ENCODE peak calls at places on chromosomes 5 and 9, in four cellular contexts. One of them, this sample, is unnamed.
A peak's percentile ranks its signal among the peaks of the same experiment; 100 is the strongest.

GRCh38 chr5:9212605-9213004 is 333.3 kb downstream of the SEMA5A start:
- DNase-seq in psoas muscle: no peak
- DNase-seq in dorsolateral prefrontal cortex: no peak
- DNase-seq in fibroblast of the aortic adventitia: no peak
- DNase-seq in this sample: no peak

GRCh38 chr9:86732514-86732913 is 214.8 kb downstream of the GAS1 start:
- DNase-seq in psoas muscle: peak; percentile 41
- DNase-seq in dorsolateral prefrontal cortex: no peak
- DNase-seq in fibroblast of the aortic adventitia: peak; percentile 98
- DNase-seq in this sample: peak; percentile 69

GRCh38 chr5:42005561-42006153 is 80.6 kb downstream of the FBXO4 start:
- DNase-seq in psoas muscle: no peak
- DNase-seq in dorsolateral prefrontal cortex: no peak
- DNase-seq in fibroblast of the aortic adventitia: peak; percentile 47
- DNase-seq in this sample: no peak

GRCh38 chr5:45410304-45410995 is 285.7 kb downstream of the HCN1 start:
- DNase-seq in psoas muscle: no peak
- DNase-seq in dorsolateral prefrontal cortex: no peak
- DNase-seq in fibroblast of the aortic adventitia: no peak
- DNase-seq in this sample: no peak

GRCh38 chr5:181223729-181224389 is 778 bp downstream of the TRIM41 start:
- DNase-seq in psoas muscle: peak; percentile 67
- DNase-seq in dorsolateral prefrontal cortex: no peak
- DNase-seq in fibroblast of the aortic adventitia: no peak
- DNase-seq in this sample: no peak

GRCh38 chr9:131095666-131096489 is 453 bp upstream of the AIF1L start:
- DNase-seq in psoas muscle: no peak
- DNase-seq in dorsolateral prefrontal cortex: peak; percentile 67
- DNase-seq in fibroblast of the aortic adventitia: no peak
- DNase-seq in this sample: no peak

GRCh38 chr9:128282500-128282899 is 6.4 kb downstream of the SWI5 start:
- DNase-seq in psoas muscle: no peak
- DNase-seq in dorsolateral prefrontal cortex: no peak
- DNase-seq in fibroblast of the aortic adventitia: peak; percentile 50
- DNase-seq in this sample: peak; percentile 73

GRCh38 chr9:108093773-108094675 is 604.5 kb upstream of the KLF4 start:
- DNase-seq in psoas muscle: no peak
- DNase-seq in dorsolateral prefrontal cortex: no peak
- DNase-seq in fibroblast of the aortic adventitia: peak; percentile 56
- DNase-seq in this sample: peak; percentile 2

GRCh38 chr9:93107151-93107824 is 11.3 kb downstream of the CARD19 start:
- DNase-seq in psoas muscle: no peak
- DNase-seq in dorsolateral prefrontal cortex: no peak
- DNase-seq in fibroblast of the aortic adventitia: no peak
- DNase-seq in this sample: no peak

GRCh38 chr5:134550271-134551214 is 25.1 kb downstream of the JADE2 start:
- DNase-seq in psoas muscle: no peak
- DNase-seq in dorsolateral prefrontal cortex: no peak
- DNase-seq in fibroblast of the aortic adventitia: peak; percentile 45
- DNase-seq in this sample: no peak

GRCh38 chr5:32474201-32474854 is 29.8 kb upstream of the ZFR start:
- DNase-seq in psoas muscle: no peak
- DNase-seq in dorsolateral prefrontal cortex: no peak
- DNase-seq in fibroblast of the aortic adventitia: no peak
- DNase-seq in this sample: no peak

GRCh38 chr5:103216137-103216536 is 42.4 kb upstream of the MACIR start:
- DNase-seq in psoas muscle: no peak
- DNase-seq in dorsolateral prefrontal cortex: no peak
- DNase-seq in fibroblast of the aortic adventitia: no peak
- DNase-seq in this sample: peak; percentile 29

GRCh38 chr5:108727154-108727638 is 20.5 kb upstream of the FER start:
- DNase-seq in psoas muscle: no peak
- DNase-seq in dorsolateral prefrontal cortex: peak; percentile 37
- DNase-seq in fibroblast of the aortic adventitia: peak; percentile 39
- DNase-seq in this sample: no peak

GRCh38 chr9:126521551-126521950 is 92.2 kb upstream of the LMX1B start:
- DNase-seq in psoas muscle: no peak
- DNase-seq in dorsolateral prefrontal cortex: no peak
- DNase-seq in fibroblast of the aortic adventitia: no peak
- DNase-seq in this sample: no peak

GRCh38 chr9:88574993-88575392 is 40.0 kb downstream of the NXNL2 start:
- DNase-seq in psoas muscle: no peak
- DNase-seq in dorsolateral prefrontal cortex: peak; percentile 50
- DNase-seq in fibroblast of the aortic adventitia: peak; percentile 52
- DNase-seq in this sample: peak; percentile 16

GRCh38 chr5:120207139-120207538 is 257.0 kb upstream of the PRR16 start:
- DNase-seq in psoas muscle: no peak
- DNase-seq in dorsolateral prefrontal cortex: no peak
- DNase-seq in fibroblast of the aortic adventitia: peak; percentile 42
- DNase-seq in this sample: no peak

GRCh38 chr5:140318778-140319177 is 15.9 kb upstream of the PFDN1 start:
- DNase-seq in psoas muscle: no peak
- DNase-seq in dorsolateral prefrontal cortex: no peak
- DNase-seq in fibroblast of the aortic adventitia: no peak
- DNase-seq in this sample: no peak

GRCh38 chr9:131999692-132000551 is 79.7 kb downstream of the MED27 start:
- DNase-seq in psoas muscle: no peak
- DNase-seq in dorsolateral prefrontal cortex: no peak
- DNase-seq in fibroblast of the aortic adventitia: peak; percentile 59
- DNase-seq in this sample: peak; percentile 80

DNA sequence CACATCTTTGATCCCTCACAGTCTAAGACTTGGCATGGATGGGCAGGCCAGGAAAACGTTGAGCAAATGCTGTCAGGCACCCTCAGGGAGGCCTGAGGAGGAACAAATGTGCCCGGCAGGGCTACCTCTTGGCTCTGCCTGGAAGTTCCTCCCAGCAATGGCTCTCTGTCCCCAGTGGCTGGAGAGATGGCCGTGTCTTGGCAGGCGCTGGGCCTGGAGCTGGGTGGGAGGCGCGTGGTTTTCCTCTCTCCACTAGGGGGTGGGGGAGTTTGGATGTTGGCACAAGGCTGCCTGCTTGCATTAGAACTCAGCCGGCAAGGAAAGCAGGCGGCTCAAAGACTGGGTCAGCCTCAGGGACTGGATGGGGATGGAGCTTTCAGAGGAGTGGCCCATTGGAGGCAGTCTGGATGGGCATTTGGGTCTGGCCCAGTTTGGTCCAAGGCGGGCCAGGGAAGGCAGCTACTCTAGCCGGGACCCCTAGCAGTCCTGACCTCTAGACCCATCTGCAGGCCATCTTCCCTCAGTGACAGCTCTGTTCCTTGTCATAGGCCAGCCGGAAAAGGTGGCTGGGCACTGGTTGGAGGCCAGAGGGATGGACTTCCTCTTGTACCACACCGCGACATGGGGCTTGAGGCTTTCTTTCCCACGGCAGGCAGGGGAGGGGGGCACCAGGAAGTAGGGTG is 68.2 kb upstream of the STC2 start:
- DNase-seq in psoas muscle: no peak
- DNase-seq in dorsolateral prefrontal cortex: peak; percentile 17
- DNase-seq in fibroblast of the aortic adventitia: no peak
- DNase-seq in this sample: no peak
- TF ChIP-seq CTCF in psoas muscle: no peak
- TF ChIP-seq CTCF in dorsolateral prefrontal cortex: no peak
- TF ChIP-seq CTCF in fibroblast of the aortic adventitia: peak; percentile 11
- TF ChIP-seq CTCF in this sample: peak; percentile 49

GRCh38 chr5:126023894-126024575 is 399.2 kb upstream of the GRAMD2B start:
- DNase-seq in psoas muscle: no peak
- DNase-seq in dorsolateral prefrontal cortex: no peak
- DNase-seq in fibroblast of the aortic adventitia: no peak
- DNase-seq in this sample: no peak
- H3K4me3 ChIP-seq in psoas muscle: no peak overlapping the region
- H3K4me3 ChIP-seq in dorsolateral prefrontal cortex: no peak overlapping the region
- H3K4me3 ChIP-seq in fibroblast of the aortic adventitia: no peak overlapping the region
- H3K4me3 ChIP-seq in this sample: no peak overlapping the region

GRCh38 chr5:178786424-178786823 is 56.0 kb upstream of the ZNF354A start:
- DNase-seq in psoas muscle: no peak
- DNase-seq in dorsolateral prefrontal cortex: no peak
- DNase-seq in fibroblast of the aortic adventitia: no peak
- DNase-seq in this sample: no peak

GRCh38 chr5:178786859-178787499 is 56.5 kb upstream of the ZNF354A start:
- DNase-seq in psoas muscle: no peak
- DNase-seq in dorsolateral prefrontal cortex: no peak
- DNase-seq in fibroblast of the aortic adventitia: peak; percentile 9
- DNase-seq in this sample: peak; percentile 87

GRCh38 chr5:178790371-178790770 is 59.9 kb upstream of the ZNF354A start:
- DNase-seq in psoas muscle: no peak
- DNase-seq in dorsolateral prefrontal cortex: no peak
- DNase-seq in fibroblast of the aortic adventitia: no peak
- DNase-seq in this sample: no peak

GRCh38 chr5:178787889-178788288 is 57.4 kb upstream of the ZNF354A start:
- DNase-seq in psoas muscle: no peak
- DNase-seq in dorsolateral prefrontal cortex: no peak
- DNase-seq in fibroblast of the aortic adventitia: no peak
- DNase-seq in this sample: no peak

DNA sequence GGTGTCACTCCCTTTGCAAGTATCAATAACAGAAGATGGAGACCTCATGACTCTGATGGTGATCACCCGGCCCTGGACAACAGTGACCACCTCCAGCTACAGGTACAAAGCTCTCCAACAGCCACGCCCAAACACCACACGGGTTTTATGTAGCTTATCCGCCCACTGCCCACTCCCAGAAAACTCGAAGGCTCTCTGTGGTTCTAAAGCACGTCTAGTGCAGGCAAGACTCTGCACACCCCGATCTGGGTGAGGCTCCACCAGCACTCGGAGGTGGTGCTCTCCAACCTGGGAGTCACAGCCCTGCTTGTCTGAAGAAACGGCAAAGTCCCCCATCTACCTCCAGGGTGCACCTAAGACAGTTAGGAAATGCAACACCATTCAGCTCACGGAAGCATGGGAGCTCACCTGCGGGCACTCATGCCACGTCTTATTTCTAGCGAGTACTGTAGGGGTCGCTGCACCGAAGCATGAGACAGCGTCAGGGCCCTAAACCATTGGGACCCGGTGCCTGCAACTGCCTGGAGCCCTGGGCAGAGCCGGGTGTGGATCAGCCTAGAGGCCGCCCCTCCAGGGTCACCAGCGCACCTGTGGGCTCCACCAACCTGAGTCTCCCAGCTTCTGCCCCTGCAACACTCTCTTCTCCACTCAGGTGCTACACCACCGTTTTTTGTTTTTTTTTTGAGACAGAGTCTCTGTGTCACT is 58.1 kb upstream of the ZNF354A start:
- DNase-seq in psoas muscle: no peak
- DNase-seq in dorsolateral prefrontal cortex: no peak
- DNase-seq in fibroblast of the aortic adventitia: no peak
- DNase-seq in this sample: no peak
- TF ChIP-seq CTCF in psoas muscle: no peak
- TF ChIP-seq CTCF in dorsolateral prefrontal cortex: no peak
- TF ChIP-seq CTCF in fibroblast of the aortic adventitia: no peak
- TF ChIP-seq CTCF in this sample: no peak

GRCh38 chr9:94638335-94639044 is 828 bp downstream of the FBP1 start:
- DNase-seq in psoas muscle: no peak
- DNase-seq in dorsolateral prefrontal cortex: no peak
- DNase-seq in fibroblast of the aortic adventitia: no peak
- DNase-seq in this sample: no peak
- H3K4me3 ChIP-seq in psoas muscle: peak overlapping the region; percentile 73
- H3K4me3 ChIP-seq in dorsolateral prefrontal cortex: peak overlapping the region; percentile 56
- H3K4me3 ChIP-seq in fibroblast of the aortic adventitia: no peak overlapping the region
- H3K4me3 ChIP-seq in this sample: no peak overlapping the region

DNA sequence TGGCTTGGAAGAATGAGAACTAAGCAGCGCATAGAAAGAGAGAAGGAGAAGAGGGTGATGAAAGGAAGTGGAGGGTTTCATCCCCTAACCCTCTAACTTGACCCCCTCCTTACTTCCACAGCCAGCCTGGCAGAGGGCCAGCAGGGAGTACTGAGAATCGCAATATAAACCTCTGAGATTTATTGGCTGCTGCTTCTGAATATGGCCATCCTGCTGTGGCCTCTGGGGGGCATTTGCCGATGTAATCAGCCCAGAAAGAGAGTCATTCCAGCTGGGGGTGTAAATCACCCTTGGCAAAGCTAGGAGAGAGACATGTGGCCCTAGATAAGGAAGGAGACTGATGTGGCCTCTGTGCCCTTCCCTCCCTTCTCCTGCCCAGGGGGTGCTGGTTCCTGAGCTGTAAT is 960 bp upstream of the GFRA3 start:
- DNase-seq in psoas muscle: no peak
- DNase-seq in dorsolateral prefrontal cortex: no peak
- DNase-seq in fibroblast of the aortic adventitia: no peak
- DNase-seq in this sample: no peak
- TF ChIP-seq CTCF in psoas muscle: no peak
- TF ChIP-seq CTCF in dorsolateral prefrontal cortex: no peak
- TF ChIP-seq CTCF in fibroblast of the aortic adventitia: peak; percentile 2
- TF ChIP-seq CTCF in this sample: peak; percentile 16

DNA sequence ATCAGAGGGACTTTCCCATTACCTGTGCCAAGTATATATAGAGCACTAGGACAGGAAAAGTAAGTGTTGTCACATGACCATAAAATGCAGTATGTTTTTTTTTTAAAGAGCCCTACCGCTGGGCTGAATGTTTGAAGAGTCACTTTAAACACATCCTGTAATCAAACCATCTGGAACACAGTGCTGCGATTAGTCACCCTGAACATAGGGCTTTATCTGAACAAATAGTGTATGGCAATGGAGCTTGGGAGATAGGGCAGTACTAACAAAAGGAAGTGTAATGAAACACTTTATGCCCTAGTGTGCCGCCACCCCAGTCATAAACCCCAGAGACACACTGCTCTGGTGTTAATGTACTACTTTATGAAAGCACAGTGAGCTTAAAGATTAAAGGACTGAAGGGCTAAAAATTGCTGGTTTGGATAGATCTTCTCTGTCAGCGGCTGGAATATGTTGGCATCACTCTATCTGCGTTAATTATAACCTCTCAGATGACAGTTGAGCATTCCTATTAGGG is 90.4 kb downstream of the ZNF608 start:
- DNase-seq in psoas muscle: no peak
- DNase-seq in dorsolateral prefrontal cortex: no peak
- DNase-seq in fibroblast of the aortic adventitia: peak; percentile 83
- DNase-seq in this sample: peak; percentile 90
- H3K4me3 ChIP-seq in psoas muscle: peak overlapping the region; percentile 50
- H3K4me3 ChIP-seq in dorsolateral prefrontal cortex: no peak overlapping the region
- H3K4me3 ChIP-seq in fibroblast of the aortic adventitia: no peak overlapping the region
- H3K4me3 ChIP-seq in this sample: peak overlapping the region; percentile 9

GRCh38 chr5:138463335-138464017 is 1.8 kb upstream of the EGR1 start:
- DNase-seq in psoas muscle: no peak
- DNase-seq in dorsolateral prefrontal cortex: no peak
- DNase-seq in fibroblast of the aortic adventitia: no peak
- DNase-seq in this sample: no peak
- TF ChIP-seq CTCF in psoas muscle: no peak
- TF ChIP-seq CTCF in dorsolateral prefrontal cortex: no peak
- TF ChIP-seq CTCF in fibroblast of the aortic adventitia: peak; percentile 6
- TF ChIP-seq CTCF in this sample: peak; percentile 39

GRCh38 chr9:129775443-129775842 is 22.6 kb upstream of the PTGES start:
- DNase-seq in psoas muscle: no peak
- DNase-seq in dorsolateral prefrontal cortex: no peak
- DNase-seq in fibroblast of the aortic adventitia: no peak
- DNase-seq in this sample: peak; percentile 12

GRCh38 chr9:129776938-129777768 is 24.3 kb upstream of the PTGES start:
- DNase-seq in psoas muscle: peak; percentile 96
- DNase-seq in dorsolateral prefrontal cortex: peak; percentile 79
- DNase-seq in fibroblast of the aortic adventitia: peak; percentile 99
- DNase-seq in this sample: peak; percentile 100

GRCh38 chr9:129777769-129778130 is 24.9 kb upstream of the PTGES start:
- DNase-seq in psoas muscle: no peak
- DNase-seq in dorsolateral prefrontal cortex: no peak
- DNase-seq in fibroblast of the aortic adventitia: no peak
- DNase-seq in this sample: no peak

GRCh38 chr9:129774791-129775149 is 21.9 kb upstream of the PTGES start:
- DNase-seq in psoas muscle: no peak
- DNase-seq in dorsolateral prefrontal cortex: no peak
- DNase-seq in fibroblast of the aortic adventitia: no peak
- DNase-seq in this sample: no peak

GRCh38 chr9:129776566-129776937 is 23.7 kb upstream of the PTGES start:
- DNase-seq in psoas muscle: no peak
- DNase-seq in dorsolateral prefrontal cortex: no peak
- DNase-seq in fibroblast of the aortic adventitia: peak; percentile 46
- DNase-seq in this sample: peak; percentile 44
- H3K4me3 ChIP-seq in psoas muscle: no peak overlapping the region
- H3K4me3 ChIP-seq in dorsolateral prefrontal cortex: no peak overlapping the region
- H3K4me3 ChIP-seq in fibroblast of the aortic adventitia: peak overlapping the region; percentile 44
- H3K4me3 ChIP-seq in this sample: peak overlapping the region; percentile 3

This sample was measured in brain microvascular endothelial cell.